ENCODE peak calls at places on chromosome 11, in six cellular contexts. One of them, this sample, is unnamed. For H3K27me3 and H3K4me1, the result is how much of the 10 kb centered on the place peaks cover.

GRCh38 chr11:126034880-126035279 is 27.8 kb downstream of the CDON start:
- DNase-seq in neural progenitor cell: no peak
- DNase-seq in upper lobe of left lung: no peak
- DNase-seq in body of pancreas: no peak
- DNase-seq in transverse colon: no peak
- DNase-seq in left lung: no peak
- DNase-seq in this sample: no peak

GRCh38 chr11:17600316-17601205 is 53.5 kb downstream of the OTOG start:
- DNase-seq in upper lobe of left lung: no peak
- DNase-seq in left lung: peak
- DNase-seq in transverse colon: no peak
- DNase-seq in body of pancreas: no peak
- DNase-seq in neural progenitor cell: peak
- DNase-seq in this sample: no peak

GRCh38 chr11:83070878-83071640 is 638 bp downstream of the RAB30 start:
- DNase-seq in body of pancreas: peak
- DNase-seq in transverse colon: peak
- DNase-seq in neural progenitor cell: peak
- DNase-seq in upper lobe of left lung: peak
- DNase-seq in left lung: peak
- DNase-seq in this sample: peak

GRCh38 chr11:96199563-96200025 is 143.4 kb downstream of the MAML2 start:
- DNase-seq in neural progenitor cell: no peak
- DNase-seq in transverse colon: no peak
- DNase-seq in upper lobe of left lung: no peak
- DNase-seq in body of pancreas: no peak
- DNase-seq in left lung: no peak
- DNase-seq in this sample: no peak

GRCh38 chr11:61335355-61335710 is 2.3 kb downstream of the TKFC start:
- DNase-seq in left lung: peak
- DNase-seq in neural progenitor cell: no peak
- DNase-seq in transverse colon: no peak
- DNase-seq in upper lobe of left lung: no peak
- DNase-seq in body of pancreas: no peak
- DNase-seq in this sample: no peak

GRCh38 chr11:76808996-76809395 is 25.8 kb downstream of the TSKU start:
- DNase-seq in left lung: no peak
- DNase-seq in body of pancreas: no peak
- DNase-seq in upper lobe of left lung: peak
- DNase-seq in neural progenitor cell: no peak
- DNase-seq in transverse colon: no peak
- DNase-seq in this sample: no peak

GRCh38 chr11:106482920-106483761 is 405.7 kb downstream of the AASDHPPT start:
- DNase-seq in upper lobe of left lung: no peak
- DNase-seq in transverse colon: no peak
- DNase-seq in left lung: no peak
- DNase-seq in body of pancreas: no peak
- DNase-seq in neural progenitor cell: peak
- DNase-seq in this sample: no peak

GRCh38 chr11:85896871-85897270 is 41.7 kb downstream of the CCDC83 start:
- DNase-seq in transverse colon: no peak
- DNase-seq in body of pancreas: no peak
- DNase-seq in neural progenitor cell: no peak
- DNase-seq in left lung: no peak
- DNase-seq in upper lobe of left lung: no peak
- DNase-seq in this sample: no peak

GRCh38 chr11:3879967-3880542 is 24.6 kb downstream of the STIM1 start:
- DNase-seq in body of pancreas: peak
- DNase-seq in transverse colon: no peak
- DNase-seq in neural progenitor cell: no peak
- DNase-seq in upper lobe of left lung: no peak
- DNase-seq in left lung: no peak
- DNase-seq in this sample: no peak

GRCh38 chr11:67373916-67374570 is 645 bp upstream of the CLCF1 start:
- DNase-seq in left lung: peak
- DNase-seq in body of pancreas: peak
- DNase-seq in transverse colon: peak
- DNase-seq in neural progenitor cell: peak
- DNase-seq in upper lobe of left lung: peak
- DNase-seq in this sample: peak

GRCh38 chr11:116530705-116531104 is 242.1 kb downstream of the BUD13 start:
- DNase-seq in upper lobe of left lung: no peak
- DNase-seq in left lung: no peak
- DNase-seq in body of pancreas: no peak
- DNase-seq in neural progenitor cell: no peak
- DNase-seq in transverse colon: no peak
- DNase-seq in this sample: no peak

GRCh38 chr11:2778630-2779498 is 79.1 kb upstream of the KCNQ1OT1 start:
- DNase-seq in body of pancreas: peak
- DNase-seq in neural progenitor cell: no peak
- DNase-seq in left lung: peak
- DNase-seq in upper lobe of left lung: peak
- DNase-seq in transverse colon: peak
- DNase-seq in this sample: no peak

GRCh38 chr11:46686886-46687810 is 13.3 kb downstream of the ARHGAP1 start:
- DNase-seq in transverse colon: no peak
- DNase-seq in upper lobe of left lung: no peak
- DNase-seq in body of pancreas: no peak
- DNase-seq in neural progenitor cell: no peak
- DNase-seq in left lung: no peak
- DNase-seq in this sample: no peak

DNA sequence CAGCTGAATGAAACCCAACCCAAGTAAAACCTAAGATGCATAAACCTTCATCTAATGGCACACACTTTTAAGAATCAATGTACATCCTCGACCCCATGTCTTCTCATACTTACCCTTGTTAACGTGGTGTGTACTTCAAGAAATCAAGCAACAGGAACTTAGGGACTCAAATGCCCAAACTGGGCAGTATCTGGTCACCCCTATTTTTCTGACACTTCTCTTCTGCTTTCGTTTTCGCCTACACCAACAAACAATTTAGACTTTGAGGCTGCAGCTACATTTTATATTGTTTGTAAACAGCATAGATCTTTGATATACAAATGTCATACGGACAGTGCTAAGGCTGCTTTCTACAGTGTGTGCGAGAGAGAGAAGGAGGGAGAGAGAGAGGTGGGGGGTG is 1044.0 kb downstream of the NTM start:
- DNase-seq in upper lobe of left lung: no peak
- DNase-seq in body of pancreas: no peak
- DNase-seq in neural progenitor cell: no peak
- DNase-seq in transverse colon: no peak
- DNase-seq in left lung: no peak
- DNase-seq in this sample: no peak
- H3K27me3 ChIP-seq in upper lobe of left lung: under half
- H3K27me3 ChIP-seq in body of pancreas: under half
- H3K27me3 ChIP-seq in neural progenitor cell: under half
- H3K27me3 ChIP-seq in transverse colon: under half
- H3K27me3 ChIP-seq in left lung: under half
- H3K27me3 ChIP-seq in this sample: under half

GRCh38 chr11:35046606-35047005 is 92.4 kb upstream of the CD44 start:
- DNase-seq in body of pancreas: no peak
- DNase-seq in upper lobe of left lung: no peak
- DNase-seq in neural progenitor cell: no peak
- DNase-seq in left lung: no peak
- DNase-seq in transverse colon: no peak
- DNase-seq in this sample: no peak

GRCh38 chr11:35042906-35043305 is 96.1 kb upstream of the CD44 start:
- DNase-seq in upper lobe of left lung: no peak
- DNase-seq in body of pancreas: no peak
- DNase-seq in transverse colon: no peak
- DNase-seq in neural progenitor cell: no peak
- DNase-seq in left lung: no peak
- DNase-seq in this sample: no peak

GRCh38 chr11:35045219-35045819 is 93.7 kb upstream of the CD44 start:
- DNase-seq in transverse colon: peak
- DNase-seq in upper lobe of left lung: peak
- DNase-seq in left lung: no peak
- DNase-seq in neural progenitor cell: no peak
- DNase-seq in body of pancreas: peak
- DNase-seq in this sample: no peak

GRCh38 chr11:35042265-35042664 is 96.7 kb upstream of the CD44 start:
- DNase-seq in upper lobe of left lung: no peak
- DNase-seq in body of pancreas: no peak
- DNase-seq in left lung: no peak
- DNase-seq in transverse colon: no peak
- DNase-seq in neural progenitor cell: no peak
- DNase-seq in this sample: no peak

GRCh38 chr11:35043933-35044332 is 95.0 kb upstream of the CD44 start:
- DNase-seq in transverse colon: no peak
- DNase-seq in left lung: no peak
- DNase-seq in neural progenitor cell: no peak
- DNase-seq in body of pancreas: no peak
- DNase-seq in upper lobe of left lung: no peak
- DNase-seq in this sample: no peak
- H3K4me1 ChIP-seq in transverse colon: under half
- H3K4me1 ChIP-seq in left lung: half or more
- H3K4me1 ChIP-seq in neural progenitor cell: under half
- H3K4me1 ChIP-seq in body of pancreas: under half
- H3K4me1 ChIP-seq in upper lobe of left lung: under half
- H3K4me1 ChIP-seq in this sample: under half

GRCh38 chr11:92826597-92826996 is 142.9 kb upstream of the MTNR1B start:
- DNase-seq in body of pancreas: no peak
- DNase-seq in left lung: no peak
- DNase-seq in transverse colon: no peak
- DNase-seq in neural progenitor cell: no peak
- DNase-seq in upper lobe of left lung: no peak
- DNase-seq in this sample: no peak
- H3K27me3 ChIP-seq in body of pancreas: under half
- H3K27me3 ChIP-seq in left lung: under half
- H3K27me3 ChIP-seq in transverse colon: under half
- H3K27me3 ChIP-seq in neural progenitor cell: under half
- H3K27me3 ChIP-seq in upper lobe of left lung: under half
- H3K27me3 ChIP-seq in this sample: under half

DNA sequence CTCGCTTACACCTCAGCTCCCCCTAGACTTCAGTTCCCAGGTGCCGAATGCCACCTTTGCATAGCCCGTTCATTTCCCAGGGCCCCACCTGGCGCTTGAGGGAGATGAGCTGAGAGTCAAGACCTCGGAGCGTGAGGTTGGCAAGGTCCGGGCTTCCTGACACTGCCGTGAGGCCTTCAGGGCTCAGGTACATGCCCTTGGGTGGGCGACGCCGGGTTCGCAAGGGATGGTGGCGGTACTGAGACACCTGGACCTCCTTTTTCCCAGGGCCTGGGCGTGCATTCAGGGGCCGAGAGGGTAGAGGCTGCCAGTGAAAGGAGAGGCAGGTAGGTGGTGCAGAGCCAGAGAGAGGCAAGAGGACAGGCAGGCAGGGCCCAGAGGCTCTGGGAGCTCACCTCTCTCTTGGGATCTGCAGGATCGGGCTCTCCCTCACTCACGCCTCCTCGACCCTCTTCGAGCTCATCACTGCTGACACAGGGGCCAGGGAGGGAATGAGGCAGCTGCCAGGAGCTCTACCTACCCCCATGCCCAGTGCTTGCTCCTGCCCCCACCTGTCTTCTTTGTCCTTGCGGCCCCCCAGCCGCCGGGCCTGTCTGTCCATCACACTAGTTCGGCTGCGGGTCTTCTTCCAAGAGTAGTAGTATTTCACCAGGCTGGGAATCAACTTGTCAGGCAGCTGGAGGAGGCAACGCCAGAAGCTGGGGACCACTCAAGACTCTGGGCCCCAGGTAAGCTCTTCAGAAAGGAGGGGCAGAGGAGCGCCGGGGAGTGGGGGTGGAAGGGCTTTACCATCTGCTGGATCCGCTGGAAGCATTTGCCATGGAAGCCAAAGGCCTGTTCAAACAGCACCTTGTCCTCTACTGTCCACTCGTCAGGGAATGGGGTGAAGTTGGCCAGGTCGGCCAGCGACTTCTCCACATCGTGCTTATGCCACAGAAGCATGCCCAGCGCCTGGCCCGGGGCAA is 2.8 kb downstream of the RCOR2 start:
- DNase-seq in upper lobe of left lung: no peak
- DNase-seq in neural progenitor cell: no peak
- DNase-seq in body of pancreas: no peak
- DNase-seq in transverse colon: no peak
- DNase-seq in left lung: no peak
- DNase-seq in this sample: no peak
- H3K4me1 ChIP-seq in upper lobe of left lung: under half
- H3K4me1 ChIP-seq in neural progenitor cell: half or more
- H3K4me1 ChIP-seq in body of pancreas: under half
- H3K4me1 ChIP-seq in transverse colon: under half
- H3K4me1 ChIP-seq in left lung: under half
- H3K4me1 ChIP-seq in this sample: under half

DNA sequence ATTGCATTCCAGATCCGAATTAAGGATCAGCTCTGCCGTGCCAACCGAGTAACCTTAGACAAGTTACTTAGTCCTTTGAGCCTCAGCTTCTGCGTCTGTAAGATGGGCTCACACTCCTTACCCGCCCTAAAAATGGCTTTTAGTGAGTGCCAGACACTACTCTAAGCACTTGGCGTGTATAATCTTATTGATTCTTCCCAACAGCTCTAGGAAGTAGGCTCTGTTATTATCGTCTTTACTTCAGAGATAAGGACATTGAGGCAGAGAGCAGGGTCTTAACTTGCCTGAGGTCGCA is 21.7 kb upstream of the ROBO3 start:
- DNase-seq in upper lobe of left lung: no peak
- DNase-seq in left lung: no peak
- DNase-seq in transverse colon: no peak
- DNase-seq in body of pancreas: no peak
- DNase-seq in neural progenitor cell: peak
- DNase-seq in this sample: no peak
- H3K27me3 ChIP-seq in upper lobe of left lung: under half
- H3K27me3 ChIP-seq in left lung: half or more
- H3K27me3 ChIP-seq in transverse colon: half or more
- H3K27me3 ChIP-seq in body of pancreas: half or more
- H3K27me3 ChIP-seq in neural progenitor cell: under half
- H3K27me3 ChIP-seq in this sample: half or more

GRCh38 chr11:118930152-118930712 is 4.5 kb upstream of the BCL9L start:
- DNase-seq in transverse colon: peak
- DNase-seq in body of pancreas: peak
- DNase-seq in neural progenitor cell: peak
- DNase-seq in left lung: peak
- DNase-seq in upper lobe of left lung: peak
- DNase-seq in this sample: peak
- H3K4me1 ChIP-seq in transverse colon: under half
- H3K4me1 ChIP-seq in body of pancreas: under half
- H3K4me1 ChIP-seq in neural progenitor cell: under half
- H3K4me1 ChIP-seq in left lung: under half
- H3K4me1 ChIP-seq in upper lobe of left lung: under half
- H3K4me1 ChIP-seq in this sample: under half

GRCh38 chr11:20249313-20249873 is 89.1 kb upstream of the DBX1 start:
- DNase-seq in neural progenitor cell: no peak
- DNase-seq in upper lobe of left lung: no peak
- DNase-seq in transverse colon: no peak
- DNase-seq in left lung: no peak
- DNase-seq in body of pancreas: no peak
- DNase-seq in this sample: no peak
- H3K27me3 ChIP-seq in neural progenitor cell: under half
- H3K27me3 ChIP-seq in upper lobe of left lung: under half
- H3K27me3 ChIP-seq in transverse colon: under half
- H3K27me3 ChIP-seq in left lung: under half
- H3K27me3 ChIP-seq in body of pancreas: under half
- H3K27me3 ChIP-seq in this sample: under half

GRCh38 chr11:58493676-58494075 is 14.2 kb downstream of the OR5B21 start:
- DNase-seq in upper lobe of left lung: no peak
- DNase-seq in neural progenitor cell: no peak
- DNase-seq in left lung: no peak
- DNase-seq in body of pancreas: no peak
- DNase-seq in transverse colon: no peak
- DNase-seq in this sample: no peak
- H3K4me1 ChIP-seq in upper lobe of left lung: under half
- H3K4me1 ChIP-seq in neural progenitor cell: under half
- H3K4me1 ChIP-seq in left lung: under half
- H3K4me1 ChIP-seq in body of pancreas: under half
- H3K4me1 ChIP-seq in transverse colon: under half
- H3K4me1 ChIP-seq in this sample: under half

This sample was measured in HAP-1.